ENCODE peak calls at places on chromosomes 2 and 18, in six cellular contexts. One of them, this sample, is unnamed.

GRCh38 chr18:23311346-23312103 is 141.6 kb upstream of the RIOK3 start:
- DNase-seq in fibroblast of gingiva: peak; percentile 89
- DNase-seq in T-helper 9 cell: no peak
- DNase-seq in T follicular helper cell: no peak
- DNase-seq in mesendoderm: no peak
- DNase-seq in CD4-positive, alpha-beta memory T cell: no peak
- DNase-seq in this sample: no peak

GRCh38 chr2:227802882-227803281 is 10.8 kb upstream of the CCL20 start:
- DNase-seq in fibroblast of gingiva: no peak
- DNase-seq in T-helper 9 cell: no peak
- DNase-seq in T follicular helper cell: no peak
- DNase-seq in mesendoderm: peak; percentile 31
- DNase-seq in CD4-positive, alpha-beta memory T cell: no peak
- DNase-seq in this sample: no peak

GRCh38 chr2:229096667-229097066 is 174.4 kb downstream of the PID1 start:
- DNase-seq in fibroblast of gingiva: peak; percentile 12
- DNase-seq in T-helper 9 cell: no peak
- DNase-seq in T follicular helper cell: no peak
- DNase-seq in mesendoderm: no peak
- DNase-seq in CD4-positive, alpha-beta memory T cell: no peak
- DNase-seq in this sample: no peak

GRCh38 chr2:100281521-100282438 is 40.5 kb downstream of the LONRF2 start:
- DNase-seq in fibroblast of gingiva: no peak
- DNase-seq in T-helper 9 cell: no peak
- DNase-seq in T follicular helper cell: no peak
- DNase-seq in mesendoderm: peak; percentile 62
- DNase-seq in CD4-positive, alpha-beta memory T cell: no peak
- DNase-seq in this sample: peak; percentile 30

GRCh38 chr2:153478289-153479261 is at the start of gene RPRM:
- DNase-seq in fibroblast of gingiva: peak; percentile 11
- DNase-seq in T-helper 9 cell: peak; percentile 35
- DNase-seq in T follicular helper cell: peak; percentile 19
- DNase-seq in mesendoderm: peak; percentile 94
- DNase-seq in CD4-positive, alpha-beta memory T cell: peak; percentile 42
- DNase-seq in this sample: peak; percentile 80

GRCh38 chr2:10792660-10793400 is 19.8 kb downstream of the PDIA6 start:
- DNase-seq in fibroblast of gingiva: no peak
- DNase-seq in T-helper 9 cell: no peak
- DNase-seq in T follicular helper cell: no peak
- DNase-seq in mesendoderm: peak; percentile 48
- DNase-seq in CD4-positive, alpha-beta memory T cell: no peak
- DNase-seq in this sample: no peak

GRCh38 chr2:26511466-26511865 is 33.5 kb upstream of the OTOF start:
- DNase-seq in fibroblast of gingiva: no peak
- DNase-seq in T-helper 9 cell: no peak
- DNase-seq in T follicular helper cell: no peak
- DNase-seq in mesendoderm: no peak
- DNase-seq in CD4-positive, alpha-beta memory T cell: no peak
- DNase-seq in this sample: no peak

GRCh38 chr2:144834954-144835633 is 315.2 kb upstream of the ZEB2 start:
- DNase-seq in fibroblast of gingiva: peak; percentile 56
- DNase-seq in T-helper 9 cell: no peak
- DNase-seq in T follicular helper cell: no peak
- DNase-seq in mesendoderm: no peak
- DNase-seq in CD4-positive, alpha-beta memory T cell: no peak
- DNase-seq in this sample: no peak

GRCh38 chr2:84881581-84882414 is 914 bp upstream of the TRABD2A start:
- DNase-seq in fibroblast of gingiva: peak; percentile 76
- DNase-seq in T-helper 9 cell: peak; percentile 78
- DNase-seq in T follicular helper cell: peak; percentile 77
- DNase-seq in mesendoderm: peak; percentile 92
- DNase-seq in CD4-positive, alpha-beta memory T cell: peak; percentile 82
- DNase-seq in this sample: peak; percentile 95

GRCh38 chr2:172247203-172247602 is 144.5 kb upstream of the DLX2 start:
- DNase-seq in fibroblast of gingiva: no peak
- DNase-seq in T-helper 9 cell: no peak
- DNase-seq in T follicular helper cell: no peak
- DNase-seq in mesendoderm: peak; percentile 74
- DNase-seq in CD4-positive, alpha-beta memory T cell: no peak
- DNase-seq in this sample: no peak

GRCh38 chr2:137521653-137522052 is 442.6 kb upstream of the HNMT start:
- DNase-seq in fibroblast of gingiva: no peak
- DNase-seq in T-helper 9 cell: no peak
- DNase-seq in T follicular helper cell: no peak
- DNase-seq in mesendoderm: no peak
- DNase-seq in CD4-positive, alpha-beta memory T cell: no peak
- DNase-seq in this sample: no peak

GRCh38 chr2:133885847-133886246 is 317.6 kb upstream of the NCKAP5 start:
- DNase-seq in fibroblast of gingiva: no peak
- DNase-seq in T-helper 9 cell: no peak
- DNase-seq in T follicular helper cell: no peak
- DNase-seq in mesendoderm: peak; percentile 48
- DNase-seq in CD4-positive, alpha-beta memory T cell: no peak
- DNase-seq in this sample: peak; percentile 1

GRCh38 chr2:58291726-58292430 is 50.8 kb upstream of the FANCL start:
- DNase-seq in fibroblast of gingiva: no peak
- DNase-seq in T-helper 9 cell: no peak
- DNase-seq in T follicular helper cell: no peak
- DNase-seq in mesendoderm: no peak
- DNase-seq in CD4-positive, alpha-beta memory T cell: no peak
- DNase-seq in this sample: no peak

GRCh38 chr18:79921984-79922965 is 29.2 kb downstream of the SLC66A2 start:
- DNase-seq in fibroblast of gingiva: no peak
- DNase-seq in T-helper 9 cell: no peak
- DNase-seq in T follicular helper cell: no peak
- DNase-seq in mesendoderm: no peak
- DNase-seq in CD4-positive, alpha-beta memory T cell: no peak
- DNase-seq in this sample: no peak

GRCh38 chr2:82124629-82125028 is 1820.1 kb upstream of the LRRTM1 start:
- DNase-seq in fibroblast of gingiva: no peak
- DNase-seq in T-helper 9 cell: no peak
- DNase-seq in T follicular helper cell: no peak
- DNase-seq in mesendoderm: no peak
- DNase-seq in CD4-positive, alpha-beta memory T cell: no peak
- DNase-seq in this sample: no peak

GRCh38 chr18:50158866-50159653 is 35.9 kb downstream of the MYO5B start:
- DNase-seq in fibroblast of gingiva: no peak
- DNase-seq in T-helper 9 cell: no peak
- DNase-seq in T follicular helper cell: no peak
- DNase-seq in mesendoderm: no peak
- DNase-seq in CD4-positive, alpha-beta memory T cell: no peak
- DNase-seq in this sample: no peak

GRCh38 chr2:182360012-182360662 is 66.7 kb downstream of the PDE1A start:
- DNase-seq in fibroblast of gingiva: peak; percentile 60
- DNase-seq in T-helper 9 cell: no peak
- DNase-seq in T follicular helper cell: no peak
- DNase-seq in mesendoderm: no peak
- DNase-seq in CD4-positive, alpha-beta memory T cell: no peak
- DNase-seq in this sample: no peak

GRCh38 chr2:218301176-218301819 is 9.0 kb upstream of the TMBIM1 start:
- DNase-seq in fibroblast of gingiva: peak; percentile 59
- DNase-seq in T-helper 9 cell: peak; percentile 82
- DNase-seq in T follicular helper cell: peak; percentile 80
- DNase-seq in mesendoderm: peak; percentile 92
- DNase-seq in CD4-positive, alpha-beta memory T cell: peak; percentile 84
- DNase-seq in this sample: peak; percentile 95

GRCh38 chr18:10490401-10491289 is 35.2 kb upstream of the NAPG start:
- DNase-seq in fibroblast of gingiva: no peak
- DNase-seq in T-helper 9 cell: peak; percentile 23
- DNase-seq in T follicular helper cell: peak; percentile 38
- DNase-seq in mesendoderm: peak; percentile 92
- DNase-seq in CD4-positive, alpha-beta memory T cell: peak; percentile 41
- DNase-seq in this sample: peak; percentile 62

GRCh38 chr2:30147196-30147714 is 448 bp downstream of the YPEL5 start:
- DNase-seq in fibroblast of gingiva: no peak
- DNase-seq in T-helper 9 cell: no peak
- DNase-seq in T follicular helper cell: no peak
- DNase-seq in mesendoderm: no peak
- DNase-seq in CD4-positive, alpha-beta memory T cell: no peak
- DNase-seq in this sample: no peak

This sample was measured in KBM-7.